ENCODE peak calls at places on chromosomes 11 and 22, in five cellular contexts. G, P, O, W and A are unnamed samples.

GRCh38 chr11:75809991-75810390 is 5.0 kb upstream of the UVRAG start:
- DNase-seq in W (no peak), P (no peak), G (no peak), O (no peak), A (no peak)

GRCh38 chr22:40401532-40401931 is 31.1 kb downstream of the SGSM3 start:
- DNase-seq in P (no peak), W (no peak), O (no peak), G (no peak), A (no peak)

GRCh38 chr11:75981546-75981945 is 166.5 kb downstream of the UVRAG start:
- DNase-seq in P (no peak), W (no peak), O (no peak), G (no peak), A (no peak)

GRCh38 chr22:49488943-49489342 is 338.7 kb downstream of the BRD1 start:
- DNase-seq in P (no peak), G (no peak), O (no peak), W (no peak), A (no peak)

GRCh38 chr11:117913736-117914397 is 15.3 kb downstream of the TMPRSS13 start:
- DNase-seq in P (no peak), G (no peak), W (peak; percentile 48), O (no peak), A (no peak)

GRCh38 chr11:15158351-15159015 is 43.8 kb downstream of the INSC start:
- DNase-seq in G (no peak), P (peak; percentile 88), W (no peak), O (no peak), A (peak; percentile 7)

GRCh38 chr11:121534131-121535093 is 81.6 kb upstream of the SORL1-AS1 start:
- DNase-seq in O (no peak), P (peak; percentile 24), W (no peak), G (peak; percentile 46), A (no peak)

GRCh38 chr22:33640900-33641299 is 279.4 kb downstream of the LARGE1 start:
- DNase-seq in G (no peak), W (no peak), P (no peak), O (no peak), A (no peak)

GRCh38 chr11:88195908-88196307 is 20.7 kb upstream of the RAB38 start:
- DNase-seq in O (no peak), G (no peak), W (no peak), P (no peak), A (no peak)

GRCh38 chr11:92834296-92835020 is 135.0 kb upstream of the MTNR1B start:
- DNase-seq in G (no peak), P (no peak), W (no peak), O (no peak), A (no peak)

GRCh38 chr22:28052818-28053217 is 133.8 kb upstream of the PITPNB start:
- DNase-seq in O (no peak), G (no peak), W (no peak), P (no peak), A (no peak)

GRCh38 chr11:120660024-120660565 is 148.5 kb downstream of the GRIK4 start:
- DNase-seq in G (peak; percentile 29), W (no peak), P (peak; percentile 36), O (peak; percentile 53), A (peak; percentile 4)

GRCh38 chr11:68538025-68538424 is 77.5 kb downstream of the PPP6R3 start:
- DNase-seq in G (no peak), P (no peak), O (no peak), W (no peak), A (no peak)

GRCh38 chr22:40826984-40827741 is 8.0 kb upstream of the SLC25A17 start:
- DNase-seq in G (no peak), P (no peak), W (no peak), O (peak; percentile 52), A (no peak)

GRCh38 chr11:61917357-61918109 is at the start of gene RAB3IL1:
- DNase-seq in O (no peak), W (peak; percentile 87), P (no peak), G (peak; percentile 56), A (peak; percentile 70)

GRCh38 chr11:57758174-57758573 is 3.4 kb upstream of the CTNND1 start:
- DNase-seq in P (no peak), W (no peak), O (peak; percentile 61), G (no peak), A (no peak)

GRCh38 chr11:57764527-57764926 is 2.9 kb downstream of the CTNND1 start:
- DNase-seq in G (no peak), P (no peak), W (no peak), O (no peak), A (no peak)

GRCh38 chr11:57762235-57762866 is 749 bp downstream of the CTNND1 start:
- DNase-seq in W (no peak), O (no peak), G (no peak), P (no peak), A (no peak)

GRCh38 chr11:57763568-57763967 is 2.0 kb downstream of the CTNND1 start:
- DNase-seq in W (no peak), P (peak; percentile 53), G (no peak), O (peak; percentile 50), A (no peak)

GRCh38 chr11:57761301-57762234 is at the start of gene CTNND1:
- DNase-seq in O (peak; percentile 97), G (peak; percentile 89), W (peak; percentile 97), P (peak; percentile 98), A (peak; percentile 85)
- TF ChIP-seq POLR2A in O (peak; percentile 68), G (no peak), W (peak; percentile 82), P (peak; percentile 84), A (peak; percentile 61)

GRCh38 chr11:64923944-64924909 is at the start of gene PPP2R5B:
- DNase-seq in W (peak; percentile 98), G (peak; percentile 95), P (peak; percentile 94), O (peak; percentile 85), A (peak; percentile 98)
- TF ChIP-seq POLR2A in W (peak; percentile 81), G (no peak), P (peak; percentile 70), O (peak; percentile 50), A (peak; percentile 93)

GRCh38 chr11:33724644-33725035 is 11.6 kb downstream of the CD59 start:
- DNase-seq in P (peak; percentile 69), G (no peak), W (peak; percentile 78), O (no peak), A (no peak)
- TF ChIP-seq POLR2A in P (no peak), G (no peak), W (no peak), O (no peak), A (no peak)

DNA sequence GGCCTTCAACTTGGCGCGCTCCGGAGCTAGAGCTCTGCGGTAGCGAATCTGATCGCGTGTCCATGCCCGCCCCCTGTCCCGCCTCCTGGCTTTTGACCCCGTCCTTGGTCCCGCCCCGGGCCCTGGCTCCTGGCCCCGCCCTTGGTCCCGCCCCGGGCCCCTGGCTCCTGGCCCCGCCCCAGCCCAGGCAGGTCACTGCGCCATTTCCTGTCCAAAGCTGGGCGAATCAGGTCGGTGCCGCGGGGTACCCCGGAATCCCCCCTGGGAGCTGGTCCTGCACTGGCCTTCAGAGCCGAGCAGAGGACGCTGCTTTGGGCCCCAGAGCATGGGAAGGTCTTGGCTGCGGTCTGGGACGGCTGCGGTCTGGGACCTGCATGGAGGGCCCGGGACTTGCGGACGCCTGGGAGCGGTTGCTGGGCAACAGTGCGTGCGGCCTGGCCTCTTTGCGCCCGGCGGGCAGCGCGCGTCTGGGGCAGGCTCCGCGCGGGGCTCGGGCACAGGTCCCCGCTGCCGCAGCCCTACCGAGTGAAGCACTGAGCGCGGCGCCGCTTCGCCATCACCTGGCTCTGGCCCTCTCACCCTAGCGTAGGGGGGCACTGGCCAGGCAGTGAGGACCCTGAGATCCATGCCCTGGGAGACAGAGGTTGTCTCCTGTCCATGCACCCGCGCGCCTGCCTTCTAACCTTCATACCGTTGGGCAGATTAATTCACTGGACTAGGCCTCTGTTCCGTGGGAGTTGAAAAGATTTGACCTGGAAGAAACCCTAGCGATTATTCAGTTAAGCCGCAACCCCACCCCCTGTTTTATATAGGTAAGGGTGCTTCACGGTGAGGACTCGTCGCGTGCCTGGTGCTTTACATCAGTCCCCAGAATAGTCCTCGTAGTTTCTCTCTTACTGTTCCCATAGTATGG is at the start of gene TTC12:
- DNase-seq in G (peak; percentile 96), O (peak; percentile 88), P (peak; percentile 78), W (peak; percentile 96), A (peak; percentile 52)
- TF ChIP-seq POLR2A in G (no peak), O (peak; percentile 90), P (peak; percentile 48), W (peak; percentile 33), A (peak; percentile 26)

DNA sequence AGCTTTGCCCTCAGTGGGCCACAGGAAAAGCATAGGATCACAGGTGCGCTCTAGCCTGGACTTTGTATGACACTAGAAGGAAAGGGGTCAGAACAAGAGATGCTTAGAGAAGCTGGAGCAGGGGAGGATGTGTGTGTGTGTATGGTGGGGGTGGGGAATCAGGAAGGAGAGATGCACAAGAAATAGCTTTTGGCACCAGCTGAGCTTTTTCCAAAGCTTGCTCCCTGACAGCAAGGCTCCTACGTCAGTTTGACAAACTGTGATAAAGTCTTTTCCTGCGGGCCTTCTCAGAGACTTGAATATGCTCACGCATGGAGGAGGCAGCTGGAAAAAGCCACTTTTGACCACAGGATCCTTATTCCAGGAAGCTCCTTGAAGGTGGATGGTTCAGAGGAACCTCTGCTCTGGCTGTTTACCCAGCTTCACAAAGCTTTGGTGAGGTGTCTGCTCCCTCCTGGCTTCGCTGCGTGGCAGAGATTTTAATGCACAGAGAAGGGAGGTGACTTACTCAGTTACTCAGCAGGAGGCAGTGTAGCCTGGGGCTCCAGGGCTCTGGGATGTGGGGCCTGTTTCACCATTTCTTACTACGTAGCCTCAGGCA is 3.9 kb downstream of the CDC42EP1 start:
- DNase-seq in W (no peak), O (no peak), P (peak; percentile 49), G (no peak), A (no peak)
- TF ChIP-seq POLR2A in W (no peak), O (no peak), P (no peak), G (no peak), A (no peak)

GRCh38 chr11:116835791-116836647 is 1.4 kb downstream of the APOA1 start:
- DNase-seq in G (peak; percentile 91), O (peak; percentile 61), P (peak; percentile 93), W (peak; percentile 94), A (no peak)
- TF ChIP-seq POLR2A in G (no peak), O (no peak), P (no peak), W (no peak), A (no peak)

DNA sequence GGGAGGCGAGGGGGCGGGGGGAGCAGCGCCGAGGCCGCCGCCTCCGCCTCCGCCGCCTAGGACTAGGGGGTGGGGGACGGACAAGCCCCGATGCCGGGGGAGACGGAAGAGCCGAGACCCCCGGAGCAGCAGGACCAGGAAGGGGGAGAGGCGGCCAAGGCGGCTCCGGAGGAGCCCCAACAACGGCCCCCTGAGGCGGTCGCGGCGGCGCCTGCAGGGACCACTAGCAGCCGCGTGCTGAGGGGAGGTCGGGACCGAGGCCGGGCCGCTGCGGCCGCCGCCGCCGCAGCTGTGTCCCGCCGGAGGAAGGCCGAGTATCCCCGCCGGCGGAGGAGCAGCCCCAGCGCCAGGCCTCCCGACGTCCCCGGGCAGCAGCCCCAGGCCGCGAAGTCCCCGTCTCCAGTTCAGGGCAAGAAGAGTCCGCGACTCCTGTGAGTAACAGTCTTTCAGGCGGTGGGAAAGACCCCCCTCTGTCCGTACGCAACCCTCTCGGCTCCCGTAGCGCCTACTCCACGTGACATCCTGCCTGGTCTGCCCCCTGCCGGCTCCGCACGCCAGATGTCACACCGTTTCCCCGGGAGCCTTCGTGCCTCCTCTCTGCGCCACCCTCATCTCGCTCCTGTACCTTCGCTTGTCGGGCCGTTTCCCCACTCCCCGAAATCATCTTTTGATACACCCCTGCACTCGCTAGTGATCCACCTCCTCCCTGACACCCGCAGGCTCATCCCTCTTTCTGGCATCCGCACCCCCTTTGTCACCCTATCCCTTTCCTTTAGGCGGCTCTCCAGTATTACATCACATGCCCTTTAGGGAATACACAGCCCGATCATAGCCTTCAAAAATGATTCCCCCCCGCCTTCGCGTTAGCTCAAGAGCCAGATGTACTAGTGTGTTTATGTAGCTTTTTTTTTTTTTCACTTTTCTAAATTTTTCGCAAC is 598 bp downstream of the ZFP91 start:
- DNase-seq in W (peak; percentile 97), O (peak; percentile 78), P (peak; percentile 91), G (peak; percentile 91), A (peak; percentile 49)
- TF ChIP-seq POLR2A in W (peak; percentile 68), O (peak; percentile 68), P (peak; percentile 77), G (no peak), A (peak; percentile 70)